ENCODE peak calls at places on chromosomes 16 and 17, in five cellular contexts. One of them, this sample, is unnamed.

GRCh38 chr16:7509919-7510705 is 177.5 kb downstream of the RBFOX1 start:
- DNase-seq in activated CD8-positive, alpha-beta memory T cell treated with anti-CD3 and anti-CD28 coated beads, Interleukin-2, amount 50 U/mL, for 4 hours: no peak
- DNase-seq in stimulated activated CD8-positive, alpha-beta memory T cell treated with anti-CD3 and anti-CD28 coated beads, Interleukin-4, amount 100 ng/mL, for 24 hours: no peak
- DNase-seq in AG10803: no peak
- DNase-seq in HEK293T: no peak
- DNase-seq in this sample: no peak

GRCh38 chr17:3260163-3260562 is 38.0 kb downstream of the OR3A1 start:
- DNase-seq in HEK293T: no peak
- DNase-seq in AG10803: no peak
- DNase-seq in stimulated activated CD8-positive, alpha-beta memory T cell treated with anti-CD3 and anti-CD28 coated beads, Interleukin-4, amount 100 ng/mL, for 24 hours: no peak
- DNase-seq in activated CD8-positive, alpha-beta memory T cell treated with anti-CD3 and anti-CD28 coated beads, Interleukin-2, amount 50 U/mL, for 4 hours: no peak
- DNase-seq in this sample: no peak

GRCh38 chr16:15493416-15494181 is 59.2 kb downstream of the BMERB1 start:
- DNase-seq in AG10803: peak
- DNase-seq in activated CD8-positive, alpha-beta memory T cell treated with anti-CD3 and anti-CD28 coated beads, Interleukin-2, amount 50 U/mL, for 4 hours: no peak
- DNase-seq in stimulated activated CD8-positive, alpha-beta memory T cell treated with anti-CD3 and anti-CD28 coated beads, Interleukin-4, amount 100 ng/mL, for 24 hours: no peak
- DNase-seq in HEK293T: no peak
- DNase-seq in this sample: peak

GRCh38 chr17:36183001-36183810 is 6.8 kb upstream of the TBC1D3B start:
- DNase-seq in activated CD8-positive, alpha-beta memory T cell treated with anti-CD3 and anti-CD28 coated beads, Interleukin-2, amount 50 U/mL, for 4 hours: no peak
- DNase-seq in AG10803: peak
- DNase-seq in HEK293T: no peak
- DNase-seq in stimulated activated CD8-positive, alpha-beta memory T cell treated with anti-CD3 and anti-CD28 coated beads, Interleukin-4, amount 100 ng/mL, for 24 hours: no peak
- DNase-seq in this sample: peak

GRCh38 chr16:49431040-49431439 is 57.4 kb downstream of the C16orf78 start:
- DNase-seq in HEK293T: no peak
- DNase-seq in stimulated activated CD8-positive, alpha-beta memory T cell treated with anti-CD3 and anti-CD28 coated beads, Interleukin-4, amount 100 ng/mL, for 24 hours: no peak
- DNase-seq in AG10803: no peak
- DNase-seq in activated CD8-positive, alpha-beta memory T cell treated with anti-CD3 and anti-CD28 coated beads, Interleukin-2, amount 50 U/mL, for 4 hours: no peak
- DNase-seq in this sample: no peak

GRCh38 chr16:4915226-4915761 is 21.7 kb downstream of the PPL start:
- DNase-seq in HEK293T: no peak
- DNase-seq in activated CD8-positive, alpha-beta memory T cell treated with anti-CD3 and anti-CD28 coated beads, Interleukin-2, amount 50 U/mL, for 4 hours: no peak
- DNase-seq in AG10803: peak
- DNase-seq in stimulated activated CD8-positive, alpha-beta memory T cell treated with anti-CD3 and anti-CD28 coated beads, Interleukin-4, amount 100 ng/mL, for 24 hours: no peak
- DNase-seq in this sample: peak

GRCh38 chr16:82523786-82524185 is 103.0 kb upstream of the CDH13 start:
- DNase-seq in stimulated activated CD8-positive, alpha-beta memory T cell treated with anti-CD3 and anti-CD28 coated beads, Interleukin-4, amount 100 ng/mL, for 24 hours: no peak
- DNase-seq in HEK293T: no peak
- DNase-seq in activated CD8-positive, alpha-beta memory T cell treated with anti-CD3 and anti-CD28 coated beads, Interleukin-2, amount 50 U/mL, for 4 hours: no peak
- DNase-seq in AG10803: no peak
- DNase-seq in this sample: peak

GRCh38 chr16:53057658-53058057 is 2.9 kb downstream of the CHD9 start:
- DNase-seq in stimulated activated CD8-positive, alpha-beta memory T cell treated with anti-CD3 and anti-CD28 coated beads, Interleukin-4, amount 100 ng/mL, for 24 hours: no peak
- DNase-seq in AG10803: no peak
- DNase-seq in activated CD8-positive, alpha-beta memory T cell treated with anti-CD3 and anti-CD28 coated beads, Interleukin-2, amount 50 U/mL, for 4 hours: no peak
- DNase-seq in HEK293T: no peak
- DNase-seq in this sample: no peak

GRCh38 chr17:78915872-78916632 is 9.1 kb downstream of the TIMP2 start:
- DNase-seq in AG10803: peak
- DNase-seq in stimulated activated CD8-positive, alpha-beta memory T cell treated with anti-CD3 and anti-CD28 coated beads, Interleukin-4, amount 100 ng/mL, for 24 hours: no peak
- DNase-seq in activated CD8-positive, alpha-beta memory T cell treated with anti-CD3 and anti-CD28 coated beads, Interleukin-2, amount 50 U/mL, for 4 hours: no peak
- DNase-seq in HEK293T: no peak
- DNase-seq in this sample: peak

GRCh38 chr17:72683506-72684404 is 408.7 kb downstream of the SLC39A11 start:
- DNase-seq in HEK293T: peak
- DNase-seq in AG10803: peak
- DNase-seq in activated CD8-positive, alpha-beta memory T cell treated with anti-CD3 and anti-CD28 coated beads, Interleukin-2, amount 50 U/mL, for 4 hours: no peak
- DNase-seq in stimulated activated CD8-positive, alpha-beta memory T cell treated with anti-CD3 and anti-CD28 coated beads, Interleukin-4, amount 100 ng/mL, for 24 hours: no peak
- DNase-seq in this sample: peak

GRCh38 chr16:30409125-30410060 is 2.0 kb downstream of the ZNF771 start:
- DNase-seq in activated CD8-positive, alpha-beta memory T cell treated with anti-CD3 and anti-CD28 coated beads, Interleukin-2, amount 50 U/mL, for 4 hours: peak
- DNase-seq in stimulated activated CD8-positive, alpha-beta memory T cell treated with anti-CD3 and anti-CD28 coated beads, Interleukin-4, amount 100 ng/mL, for 24 hours: peak
- DNase-seq in HEK293T: peak
- DNase-seq in AG10803: peak
- DNase-seq in this sample: peak

GRCh38 chr16:7456221-7456620 is 123.6 kb downstream of the RBFOX1 start:
- DNase-seq in AG10803: no peak
- DNase-seq in HEK293T: no peak
- DNase-seq in activated CD8-positive, alpha-beta memory T cell treated with anti-CD3 and anti-CD28 coated beads, Interleukin-2, amount 50 U/mL, for 4 hours: no peak
- DNase-seq in stimulated activated CD8-positive, alpha-beta memory T cell treated with anti-CD3 and anti-CD28 coated beads, Interleukin-4, amount 100 ng/mL, for 24 hours: no peak
- DNase-seq in this sample: no peak

GRCh38 chr17:17036520-17036998 is 5.7 kb upstream of the MPRIP start:
- DNase-seq in activated CD8-positive, alpha-beta memory T cell treated with anti-CD3 and anti-CD28 coated beads, Interleukin-2, amount 50 U/mL, for 4 hours: no peak
- DNase-seq in HEK293T: no peak
- DNase-seq in AG10803: no peak
- DNase-seq in stimulated activated CD8-positive, alpha-beta memory T cell treated with anti-CD3 and anti-CD28 coated beads, Interleukin-4, amount 100 ng/mL, for 24 hours: no peak
- DNase-seq in this sample: no peak

GRCh38 chr16:50188619-50189136 is 35.6 kb downstream of the TENT4B start:
- DNase-seq in activated CD8-positive, alpha-beta memory T cell treated with anti-CD3 and anti-CD28 coated beads, Interleukin-2, amount 50 U/mL, for 4 hours: no peak
- DNase-seq in AG10803: no peak
- DNase-seq in stimulated activated CD8-positive, alpha-beta memory T cell treated with anti-CD3 and anti-CD28 coated beads, Interleukin-4, amount 100 ng/mL, for 24 hours: no peak
- DNase-seq in HEK293T: no peak
- DNase-seq in this sample: no peak

GRCh38 chr16:69417537-69418199 is 6.8 kb upstream of the CYB5B start:
- DNase-seq in AG10803: peak
- DNase-seq in stimulated activated CD8-positive, alpha-beta memory T cell treated with anti-CD3 and anti-CD28 coated beads, Interleukin-4, amount 100 ng/mL, for 24 hours: no peak
- DNase-seq in HEK293T: no peak
- DNase-seq in activated CD8-positive, alpha-beta memory T cell treated with anti-CD3 and anti-CD28 coated beads, Interleukin-2, amount 50 U/mL, for 4 hours: no peak
- DNase-seq in this sample: no peak

GRCh38 chr17:18285296-18285695 is 24.8 kb downstream of the MIEF2 start:
- DNase-seq in HEK293T: no peak
- DNase-seq in AG10803: no peak
- DNase-seq in activated CD8-positive, alpha-beta memory T cell treated with anti-CD3 and anti-CD28 coated beads, Interleukin-2, amount 50 U/mL, for 4 hours: no peak
- DNase-seq in stimulated activated CD8-positive, alpha-beta memory T cell treated with anti-CD3 and anti-CD28 coated beads, Interleukin-4, amount 100 ng/mL, for 24 hours: no peak
- DNase-seq in this sample: no peak

GRCh38 chr17:57534863-57535651 is 210.0 kb downstream of the CCDC182 start:
- DNase-seq in activated CD8-positive, alpha-beta memory T cell treated with anti-CD3 and anti-CD28 coated beads, Interleukin-2, amount 50 U/mL, for 4 hours: no peak
- DNase-seq in stimulated activated CD8-positive, alpha-beta memory T cell treated with anti-CD3 and anti-CD28 coated beads, Interleukin-4, amount 100 ng/mL, for 24 hours: no peak
- DNase-seq in HEK293T: peak
- DNase-seq in AG10803: no peak
- DNase-seq in this sample: no peak

GRCh38 chr16:23188911-23189310 is 6.4 kb downstream of the SCNN1G start:
- DNase-seq in AG10803: no peak
- DNase-seq in stimulated activated CD8-positive, alpha-beta memory T cell treated with anti-CD3 and anti-CD28 coated beads, Interleukin-4, amount 100 ng/mL, for 24 hours: no peak
- DNase-seq in HEK293T: no peak
- DNase-seq in activated CD8-positive, alpha-beta memory T cell treated with anti-CD3 and anti-CD28 coated beads, Interleukin-2, amount 50 U/mL, for 4 hours: no peak
- DNase-seq in this sample: no peak

GRCh38 chr16:23160574-23160973 is 11.3 kb upstream of the USP31 start:
- DNase-seq in stimulated activated CD8-positive, alpha-beta memory T cell treated with anti-CD3 and anti-CD28 coated beads, Interleukin-4, amount 100 ng/mL, for 24 hours: no peak
- DNase-seq in AG10803: no peak
- DNase-seq in HEK293T: no peak
- DNase-seq in activated CD8-positive, alpha-beta memory T cell treated with anti-CD3 and anti-CD28 coated beads, Interleukin-2, amount 50 U/mL, for 4 hours: no peak
- DNase-seq in this sample: no peak

GRCh38 chr17:59620518-59621259 is 994 bp downstream of the CLTC start:
- DNase-seq in activated CD8-positive, alpha-beta memory T cell treated with anti-CD3 and anti-CD28 coated beads, Interleukin-2, amount 50 U/mL, for 4 hours: peak
- DNase-seq in HEK293T: peak
- DNase-seq in AG10803: peak
- DNase-seq in stimulated activated CD8-positive, alpha-beta memory T cell treated with anti-CD3 and anti-CD28 coated beads, Interleukin-4, amount 100 ng/mL, for 24 hours: peak
- DNase-seq in this sample: peak

GRCh38 chr16:23500212-23500865 is 10.0 kb downstream of the GGA2 start:
- DNase-seq in activated CD8-positive, alpha-beta memory T cell treated with anti-CD3 and anti-CD28 coated beads, Interleukin-2, amount 50 U/mL, for 4 hours: no peak
- DNase-seq in stimulated activated CD8-positive, alpha-beta memory T cell treated with anti-CD3 and anti-CD28 coated beads, Interleukin-4, amount 100 ng/mL, for 24 hours: no peak
- DNase-seq in HEK293T: no peak
- DNase-seq in AG10803: no peak
- DNase-seq in this sample: no peak

GRCh38 chr17:37710344-37710886 is 34.4 kb downstream of the HNF1B start:
- DNase-seq in HEK293T: peak
- DNase-seq in activated CD8-positive, alpha-beta memory T cell treated with anti-CD3 and anti-CD28 coated beads, Interleukin-2, amount 50 U/mL, for 4 hours: no peak
- DNase-seq in AG10803: peak
- DNase-seq in stimulated activated CD8-positive, alpha-beta memory T cell treated with anti-CD3 and anti-CD28 coated beads, Interleukin-4, amount 100 ng/mL, for 24 hours: no peak
- DNase-seq in this sample: peak

GRCh38 chr16:85248269-85248668 is 136.0 kb upstream of the CIBAR2 start:
- DNase-seq in AG10803: no peak
- DNase-seq in activated CD8-positive, alpha-beta memory T cell treated with anti-CD3 and anti-CD28 coated beads, Interleukin-2, amount 50 U/mL, for 4 hours: no peak
- DNase-seq in stimulated activated CD8-positive, alpha-beta memory T cell treated with anti-CD3 and anti-CD28 coated beads, Interleukin-4, amount 100 ng/mL, for 24 hours: no peak
- DNase-seq in HEK293T: no peak
- DNase-seq in this sample: no peak

GRCh38 chr17:66365204-66365524 is 62.8 kb downstream of the PRKCA start:
- DNase-seq in activated CD8-positive, alpha-beta memory T cell treated with anti-CD3 and anti-CD28 coated beads, Interleukin-2, amount 50 U/mL, for 4 hours: no peak
- DNase-seq in HEK293T: no peak
- DNase-seq in AG10803: no peak
- DNase-seq in stimulated activated CD8-positive, alpha-beta memory T cell treated with anti-CD3 and anti-CD28 coated beads, Interleukin-4, amount 100 ng/mL, for 24 hours: no peak
- DNase-seq in this sample: peak

GRCh38 chr17:64781394-64781793 is 119.3 kb upstream of the SMURF2 start:
- DNase-seq in stimulated activated CD8-positive, alpha-beta memory T cell treated with anti-CD3 and anti-CD28 coated beads, Interleukin-4, amount 100 ng/mL, for 24 hours: no peak
- DNase-seq in HEK293T: no peak
- DNase-seq in AG10803: no peak
- DNase-seq in activated CD8-positive, alpha-beta memory T cell treated with anti-CD3 and anti-CD28 coated beads, Interleukin-2, amount 50 U/mL, for 4 hours: no peak
- DNase-seq in this sample: peak

GRCh38 chr17:8046929-8047768 is 8.3 kb downstream of the ALOX15B start:
- DNase-seq in HEK293T: no peak
- DNase-seq in AG10803: no peak
- DNase-seq in activated CD8-positive, alpha-beta memory T cell treated with anti-CD3 and anti-CD28 coated beads, Interleukin-2, amount 50 U/mL, for 4 hours: no peak
- DNase-seq in stimulated activated CD8-positive, alpha-beta memory T cell treated with anti-CD3 and anti-CD28 coated beads, Interleukin-4, amount 100 ng/mL, for 24 hours: no peak
- DNase-seq in this sample: no peak

This sample was measured in iris pigment epithelial cell.